ENCODE peak calls at places on chromosomes 2 and 18, in four cellular contexts. L is H1, Z is astrocyte, A is fibroblast of lung. Q is an unnamed sample. For H3K4me1, the result is how much of the 10 kb centered on the place peaks cover.

GRCh38 chr2:224083631-224084030 is 44.5 kb upstream of the SERPINE2 start:
- DNase-seq in L (no peak), Z (no peak), A (no peak), Q (no peak)

GRCh38 chr2:241774419-241775222 is 2.0 kb upstream of the GAL3ST2 start:
- DNase-seq in L (no peak), Z (peak), A (peak), Q (peak)

GRCh38 chr2:157256621-157257020 is 884 bp upstream of the GALNT5 start:
- DNase-seq in L (no peak), Z (peak), A (peak), Q (no peak)

GRCh38 chr18:48228841-48229240 is 180.3 kb downstream of the ZBTB7C start:
- DNase-seq in L (no peak), Z (no peak), A (no peak), Q (no peak)

GRCh38 chr2:86056935-86057334 is 48.8 kb downstream of the POLR1A start:
- DNase-seq in L (no peak), Z (peak), A (peak), Q (no peak)

GRCh38 chr2:202652119-202652518 is 17.4 kb downstream of the FAM117B start:
- DNase-seq in L (no peak), Z (no peak), A (no peak), Q (no peak)

GRCh38 chr2:238125127-238125885 is 13.2 kb upstream of the KLHL30 start:
- DNase-seq in L (no peak), Z (no peak), A (no peak), Q (no peak)

GRCh38 chr2:55992465-55992864 is 68.9 kb upstream of the EFEMP1 start:
- DNase-seq in L (no peak), Z (peak), A (peak), Q (peak)

GRCh38 chr2:2848621-2849443 is 517.8 kb upstream of the MYT1L start:
- DNase-seq in L (no peak), Z (no peak), A (no peak), Q (no peak)

GRCh38 chr2:67872481-67872880 is 190.3 kb downstream of the C1D start:
- DNase-seq in L (no peak), Z (peak), A (peak), Q (no peak)
- H3K9ac ChIP-seq in L (no peak), Z (no peak), A (no peak), Q (no peak)

GRCh38 chr2:209768557-209768956 is 3.1 kb upstream of the UNC80 start:
- DNase-seq in L (no peak), Z (no peak), A (no peak), Q (no peak)

GRCh38 chr2:209767316-209767715 is 4.3 kb upstream of the UNC80 start:
- DNase-seq in L (no peak), Z (no peak), A (no peak), Q (no peak)

GRCh38 chr2:209772316-209772715 is 684 bp downstream of the UNC80 start:
- DNase-seq in L (no peak), Z (no peak), A (no peak), Q (no peak)

GRCh38 chr2:209773377-209773776 is 1.7 kb downstream of the UNC80 start:
- DNase-seq in L (no peak), Z (no peak), A (no peak), Q (no peak)

GRCh38 chr2:209771474-209772292 is at the start of gene UNC80:
- DNase-seq in L (no peak), Z (peak), A (peak), Q (peak)
- H3K4me3 ChIP-seq in L (peak), Z (peak), A (no peak), Q (peak)

DNA sequence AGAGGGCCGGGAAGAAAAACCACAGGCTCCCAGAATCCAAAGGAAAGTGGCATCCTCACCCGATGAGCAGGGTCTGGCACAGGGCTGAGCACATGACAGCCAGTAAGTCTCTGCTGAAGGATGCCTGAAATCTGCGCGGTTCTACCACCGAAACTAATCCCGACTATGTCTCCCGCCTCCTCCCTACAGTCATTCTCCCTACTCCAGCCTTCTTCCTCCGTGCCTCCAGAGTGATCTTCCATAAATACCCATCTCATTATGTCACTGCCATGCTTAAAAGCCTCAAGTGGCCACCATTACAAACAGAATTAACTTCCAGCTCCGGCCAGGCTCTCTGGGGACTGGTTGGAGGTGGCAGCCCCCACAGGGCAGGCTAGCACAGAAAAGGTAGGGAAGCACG is 60.7 kb upstream of the KLHL29 start:
- DNase-seq in L (no peak), Z (no peak), A (no peak), Q (no peak)
- H3K4me1 ChIP-seq in L (under half), Z (under half), A (under half), Q (under half)

GRCh38 chr2:174492963-174493431 is 6.2 kb upstream of the GPR155 start:
- DNase-seq in L (no peak), Z (no peak), A (no peak), Q (no peak)
- H3K9ac ChIP-seq in L (no peak), Z (no peak), A (no peak), Q (no peak)

DNA sequence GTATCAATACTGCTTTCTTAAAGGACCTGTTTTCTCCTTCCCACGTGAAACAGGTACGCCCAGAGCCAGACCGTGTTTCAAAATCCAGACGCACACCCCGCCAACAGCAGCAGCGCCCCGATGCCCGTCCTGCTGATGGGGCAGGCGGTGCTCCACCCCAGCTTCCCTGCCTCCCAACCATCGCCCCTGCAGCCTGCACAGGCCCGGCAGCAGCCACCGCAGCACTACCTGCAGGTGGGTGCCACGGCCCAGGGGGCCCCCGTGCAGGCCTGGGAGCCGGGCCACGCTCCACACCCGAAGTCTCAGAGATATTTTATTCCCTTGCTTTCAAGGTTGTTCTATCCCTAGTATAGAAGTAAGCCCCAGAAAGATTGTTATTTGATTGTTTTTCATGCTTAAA is 8.8 kb upstream of the RPL31 start:
- DNase-seq in L (no peak), Z (no peak), A (no peak), Q (no peak)
- H3K4me3 ChIP-seq in L (no peak), Z (no peak), A (no peak), Q (no peak)

GRCh38 chr2:226211439-226211838 is 588.2 kb downstream of the IRS1 start:
- DNase-seq in L (no peak), Z (peak), A (peak), Q (peak)

GRCh38 chr2:226216578-226216977 is 583.0 kb downstream of the IRS1 start:
- DNase-seq in L (no peak), Z (no peak), A (no peak), Q (no peak)

GRCh38 chr2:226215902-226216503 is 583.6 kb downstream of the IRS1 start:
- DNase-seq in L (peak), Z (peak), A (peak), Q (peak)

GRCh38 chr2:226217191-226217590 is 582.4 kb downstream of the IRS1 start:
- DNase-seq in L (no peak), Z (no peak), A (no peak), Q (no peak)

DNA sequence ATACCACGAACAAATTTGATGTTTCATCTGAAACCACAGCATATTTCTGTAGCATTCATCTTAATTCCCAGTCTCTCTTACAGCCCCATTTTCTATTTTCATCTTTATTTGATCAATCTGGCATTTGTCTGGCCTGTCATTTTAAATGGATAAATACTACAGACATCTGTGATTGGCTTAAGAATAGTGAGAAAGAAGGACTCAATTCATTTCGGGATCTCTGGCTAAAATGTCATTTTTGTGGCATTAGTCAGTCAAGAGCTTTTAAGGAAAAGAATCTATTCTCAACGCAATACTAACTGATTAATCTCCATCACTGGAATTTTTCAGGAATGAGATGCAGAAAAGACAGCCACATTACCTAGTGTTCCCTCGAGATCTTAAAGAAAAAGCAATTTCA is 585.9 kb downstream of the IRS1 start:
- DNase-seq in L (no peak), Z (peak), A (peak), Q (peak)
- H3K4me1 ChIP-seq in L (under half), Z (under half), A (under half), Q (under half)

DNA sequence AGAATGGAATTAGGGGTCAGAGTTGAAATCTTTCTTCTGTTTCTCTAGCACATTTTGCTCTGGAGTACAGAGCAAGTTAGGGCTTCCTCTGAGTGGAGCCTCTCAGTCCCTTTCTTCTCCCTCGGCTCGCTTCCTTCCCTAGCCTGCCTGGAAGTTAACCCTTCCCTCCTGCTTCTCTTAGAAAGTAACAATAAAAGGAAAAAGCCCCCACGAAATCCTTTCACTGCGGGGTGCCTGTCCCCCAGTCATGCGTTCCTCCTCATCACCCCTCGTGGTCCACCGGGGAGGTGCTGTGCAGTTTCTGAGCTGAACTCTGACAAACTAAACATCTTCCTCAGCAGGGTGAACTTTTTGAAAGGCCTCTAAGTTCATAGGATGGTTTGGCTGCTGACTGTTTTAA is 2.0 kb downstream of the IGFBP2 start:
- DNase-seq in L (no peak), Z (no peak), A (no peak), Q (peak)
- H3K9ac ChIP-seq in L (peak), Z (peak), A (no peak), Q (no peak)

GRCh38 chr18:51195086-51195601 is 2.3 kb downstream of the MEX3C start:
- DNase-seq in L (no peak), Z (no peak), A (no peak), Q (peak)

GRCh38 chr18:51195602-51196115 is 1.8 kb downstream of the MEX3C start:
- DNase-seq in L (no peak), Z (peak), A (peak), Q (peak)

GRCh38 chr18:51192026-51192425 is 5.5 kb downstream of the MEX3C start:
- DNase-seq in L (no peak), Z (no peak), A (no peak), Q (no peak)

GRCh38 chr18:51194604-51195003 is 2.9 kb downstream of the MEX3C start:
- DNase-seq in L (no peak), Z (no peak), A (peak), Q (peak)

GRCh38 chr18:51193621-51194287 is 3.7 kb downstream of the MEX3C start:
- DNase-seq in L (no peak), Z (peak), A (peak), Q (peak)
- H3K4me3 ChIP-seq in L (no peak), Z (peak), A (peak), Q (peak)

Q was measured in adipocyte.